ENCODE peak calls at places on chromosomes 5 and 9, in six cellular contexts. One of them, this sample, is unnamed. For H3K4me1, the result is how much of the 10 kb centered on the place peaks cover.

GRCh38 chr5:137376127-137376526 is 123.0 kb downstream of the SPOCK1 start:
- DNase-seq in keratinocyte: no peak
- DNase-seq in left ventricle myocardium inferior: peak
- DNase-seq in kidney: no peak
- DNase-seq in GM23248: no peak
- DNase-seq in small intestine: no peak
- DNase-seq in this sample: no peak

GRCh38 chr9:128394404-128395168 is 23.4 kb downstream of the URM1 start:
- DNase-seq in keratinocyte: no peak
- DNase-seq in small intestine: no peak
- DNase-seq in kidney: no peak
- DNase-seq in GM23248: no peak
- DNase-seq in left ventricle myocardium inferior: no peak
- DNase-seq in this sample: no peak

GRCh38 chr5:126615286-126615685 is 14.5 kb downstream of the PHAX start:
- DNase-seq in GM23248: no peak
- DNase-seq in keratinocyte: no peak
- DNase-seq in kidney: no peak
- DNase-seq in small intestine: no peak
- DNase-seq in left ventricle myocardium inferior: no peak
- DNase-seq in this sample: no peak

GRCh38 chr5:154366353-154366752 is 79.4 kb upstream of the SAP30L start:
- DNase-seq in kidney: no peak
- DNase-seq in keratinocyte: no peak
- DNase-seq in GM23248: peak
- DNase-seq in small intestine: no peak
- DNase-seq in left ventricle myocardium inferior: no peak
- DNase-seq in this sample: peak

GRCh38 chr5:170070556-170071412 is 34.9 kb upstream of the FOXI1 start:
- DNase-seq in left ventricle myocardium inferior: peak
- DNase-seq in kidney: peak
- DNase-seq in small intestine: peak
- DNase-seq in keratinocyte: no peak
- DNase-seq in GM23248: peak
- DNase-seq in this sample: peak

GRCh38 chr9:111566234-111566633 is 33.2 kb downstream of the PTGR1 start:
- DNase-seq in left ventricle myocardium inferior: no peak
- DNase-seq in small intestine: peak
- DNase-seq in keratinocyte: no peak
- DNase-seq in GM23248: peak
- DNase-seq in kidney: no peak
- DNase-seq in this sample: no peak

GRCh38 chr5:82159014-82159413 is 119.1 kb downstream of the RPS23 start:
- DNase-seq in keratinocyte: no peak
- DNase-seq in kidney: no peak
- DNase-seq in GM23248: peak
- DNase-seq in small intestine: no peak
- DNase-seq in left ventricle myocardium inferior: no peak
- DNase-seq in this sample: peak

GRCh38 chr5:55063220-55063863 is 39.1 kb upstream of the GZMA start:
- DNase-seq in GM23248: peak
- DNase-seq in small intestine: no peak
- DNase-seq in kidney: no peak
- DNase-seq in keratinocyte: no peak
- DNase-seq in left ventricle myocardium inferior: no peak
- DNase-seq in this sample: peak

GRCh38 chr5:66122379-66123034 is 21.6 kb upstream of the SREK1 start:
- DNase-seq in keratinocyte: no peak
- DNase-seq in GM23248: peak
- DNase-seq in small intestine: no peak
- DNase-seq in kidney: no peak
- DNase-seq in left ventricle myocardium inferior: no peak
- DNase-seq in this sample: peak

GRCh38 chr9:77876091-77876490 is 155.5 kb downstream of the GNAQ start:
- DNase-seq in keratinocyte: no peak
- DNase-seq in left ventricle myocardium inferior: no peak
- DNase-seq in small intestine: peak
- DNase-seq in GM23248: peak
- DNase-seq in kidney: no peak
- DNase-seq in this sample: peak

GRCh38 chr5:140042551-140043507 is at the start of gene NRG2:
- DNase-seq in left ventricle myocardium inferior: peak
- DNase-seq in GM23248: peak
- DNase-seq in kidney: peak
- DNase-seq in small intestine: peak
- DNase-seq in keratinocyte: no peak
- DNase-seq in this sample: peak

DNA sequence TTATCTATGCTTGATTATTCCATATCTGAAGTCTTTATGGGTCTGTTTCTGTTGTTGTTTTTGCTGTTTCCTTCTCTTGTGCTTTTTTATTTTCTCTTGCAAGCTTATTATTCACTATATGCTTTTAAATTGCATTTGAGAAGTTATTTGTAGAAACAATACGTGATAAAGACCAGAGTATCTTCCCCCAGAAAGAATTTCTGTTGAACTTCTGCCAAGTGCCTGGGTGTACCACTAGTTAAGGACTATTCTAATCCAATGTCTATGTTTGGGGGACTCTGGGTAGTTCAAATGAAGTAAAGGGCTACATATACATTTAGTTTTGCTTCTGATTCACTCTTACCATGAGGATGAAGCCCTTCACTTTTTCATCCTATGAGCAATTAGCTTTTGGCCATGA is 54.3 kb downstream of the SLF1 start:
- DNase-seq in GM23248: no peak
- DNase-seq in kidney: no peak
- DNase-seq in keratinocyte: no peak
- DNase-seq in small intestine: no peak
- DNase-seq in left ventricle myocardium inferior: no peak
- DNase-seq in this sample: no peak
- H3K4me1 ChIP-seq in GM23248: under half
- H3K4me1 ChIP-seq in kidney: under half
- H3K4me1 ChIP-seq in keratinocyte: under half
- H3K4me1 ChIP-seq in small intestine: under half
- H3K4me1 ChIP-seq in left ventricle myocardium inferior: under half
- H3K4me1 ChIP-seq in this sample: under half

GRCh38 chr9:22215492-22215891 is 206.4 kb upstream of the CDKN2B start:
- DNase-seq in GM23248: no peak
- DNase-seq in keratinocyte: no peak
- DNase-seq in kidney: no peak
- DNase-seq in left ventricle myocardium inferior: no peak
- DNase-seq in small intestine: no peak
- DNase-seq in this sample: no peak

GRCh38 chr9:22214497-22215031 is 205.5 kb upstream of the CDKN2B start:
- DNase-seq in kidney: no peak
- DNase-seq in small intestine: no peak
- DNase-seq in keratinocyte: no peak
- DNase-seq in left ventricle myocardium inferior: no peak
- DNase-seq in GM23248: peak
- DNase-seq in this sample: peak

GRCh38 chr9:22216730-22217160 is 207.6 kb upstream of the CDKN2B start:
- DNase-seq in left ventricle myocardium inferior: no peak
- DNase-seq in kidney: no peak
- DNase-seq in keratinocyte: no peak
- DNase-seq in small intestine: no peak
- DNase-seq in GM23248: peak
- DNase-seq in this sample: peak

GRCh38 chr9:22211588-22212360 is 202.7 kb upstream of the CDKN2B start:
- DNase-seq in small intestine: no peak
- DNase-seq in GM23248: peak
- DNase-seq in left ventricle myocardium inferior: no peak
- DNase-seq in keratinocyte: no peak
- DNase-seq in kidney: no peak
- DNase-seq in this sample: peak

DNA sequence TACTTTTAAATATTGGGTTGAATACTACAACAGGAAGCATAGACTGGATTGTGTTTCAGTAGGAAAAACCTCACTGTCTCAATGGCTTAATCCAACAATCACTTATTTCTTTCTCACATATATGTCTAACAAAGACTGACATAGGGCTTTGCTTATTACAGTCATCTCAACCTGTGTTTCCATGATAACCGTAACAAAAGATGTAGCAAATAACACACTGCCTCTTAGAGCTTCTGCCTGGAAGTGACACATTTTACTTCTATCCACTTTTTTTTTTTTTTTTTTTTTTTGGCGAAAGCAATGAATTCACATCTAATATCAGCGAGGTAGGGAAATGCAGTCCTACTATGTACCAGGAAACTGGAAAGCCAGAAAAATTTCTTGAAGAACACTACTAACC is 204.9 kb upstream of the CDKN2B start:
- DNase-seq in keratinocyte: no peak
- DNase-seq in left ventricle myocardium inferior: no peak
- DNase-seq in small intestine: no peak
- DNase-seq in kidney: no peak
- DNase-seq in GM23248: peak
- DNase-seq in this sample: peak
- H3K4me1 ChIP-seq in keratinocyte: under half
- H3K4me1 ChIP-seq in left ventricle myocardium inferior: under half
- H3K4me1 ChIP-seq in small intestine: under half
- H3K4me1 ChIP-seq in kidney: under half
- H3K4me1 ChIP-seq in GM23248: half or more
- H3K4me1 ChIP-seq in this sample: under half

GRCh38 chr5:135269828-135270545 is 129.0 kb downstream of the MACROH2A1 start:
- DNase-seq in keratinocyte: no peak
- DNase-seq in kidney: no peak
- DNase-seq in GM23248: peak
- DNase-seq in left ventricle myocardium inferior: no peak
- DNase-seq in small intestine: no peak
- DNase-seq in this sample: peak
- H3K4me1 ChIP-seq in keratinocyte: under half
- H3K4me1 ChIP-seq in kidney: under half
- H3K4me1 ChIP-seq in GM23248: under half
- H3K4me1 ChIP-seq in left ventricle myocardium inferior: under half
- H3K4me1 ChIP-seq in small intestine: under half
- H3K4me1 ChIP-seq in this sample: under half

GRCh38 chr5:131635755-131636479 is 888 bp upstream of the RAPGEF6 start:
- DNase-seq in small intestine: peak
- DNase-seq in left ventricle myocardium inferior: no peak
- DNase-seq in keratinocyte: no peak
- DNase-seq in GM23248: peak
- DNase-seq in kidney: peak
- DNase-seq in this sample: no peak

GRCh38 chr5:131634666-131634995 is 398 bp downstream of the RAPGEF6 start:
- DNase-seq in left ventricle myocardium inferior: peak
- DNase-seq in keratinocyte: no peak
- DNase-seq in kidney: no peak
- DNase-seq in small intestine: no peak
- DNase-seq in GM23248: peak
- DNase-seq in this sample: peak

GRCh38 chr5:131634996-131635754 is at the start of gene RAPGEF6:
- DNase-seq in left ventricle myocardium inferior: peak
- DNase-seq in kidney: peak
- DNase-seq in keratinocyte: peak
- DNase-seq in small intestine: peak
- DNase-seq in GM23248: peak
- DNase-seq in this sample: peak

GRCh38 chr5:131630963-131631350 is 4.1 kb downstream of the RAPGEF6 start:
- DNase-seq in GM23248: peak
- DNase-seq in small intestine: no peak
- DNase-seq in keratinocyte: no peak
- DNase-seq in left ventricle myocardium inferior: no peak
- DNase-seq in kidney: no peak
- DNase-seq in this sample: no peak

GRCh38 chr5:131633830-131634229 is 1.2 kb downstream of the RAPGEF6 start:
- DNase-seq in kidney: no peak
- DNase-seq in keratinocyte: no peak
- DNase-seq in left ventricle myocardium inferior: no peak
- DNase-seq in GM23248: no peak
- DNase-seq in small intestine: no peak
- DNase-seq in this sample: no peak
- H3K4me1 ChIP-seq in kidney: under half
- H3K4me1 ChIP-seq in keratinocyte: under half
- H3K4me1 ChIP-seq in left ventricle myocardium inferior: half or more
- H3K4me1 ChIP-seq in GM23248: under half
- H3K4me1 ChIP-seq in small intestine: under half
- H3K4me1 ChIP-seq in this sample: under half

GRCh38 chr9:114369567-114370240 is 18.1 kb downstream of the AKNA start:
- DNase-seq in keratinocyte: no peak
- DNase-seq in left ventricle myocardium inferior: no peak
- DNase-seq in small intestine: no peak
- DNase-seq in kidney: no peak
- DNase-seq in GM23248: no peak
- DNase-seq in this sample: no peak

GRCh38 chr9:114370251-114370984 is 17.4 kb downstream of the AKNA start:
- DNase-seq in left ventricle myocardium inferior: no peak
- DNase-seq in keratinocyte: no peak
- DNase-seq in GM23248: no peak
- DNase-seq in small intestine: no peak
- DNase-seq in kidney: peak
- DNase-seq in this sample: no peak

GRCh38 chr9:114366334-114367128 is 21.3 kb downstream of the AKNA start:
- DNase-seq in left ventricle myocardium inferior: no peak
- DNase-seq in GM23248: peak
- DNase-seq in small intestine: peak
- DNase-seq in keratinocyte: no peak
- DNase-seq in kidney: peak
- DNase-seq in this sample: peak

GRCh38 chr9:114367406-114367805 is 20.4 kb downstream of the AKNA start:
- DNase-seq in kidney: peak
- DNase-seq in left ventricle myocardium inferior: no peak
- DNase-seq in GM23248: no peak
- DNase-seq in keratinocyte: no peak
- DNase-seq in small intestine: no peak
- DNase-seq in this sample: no peak

DNA sequence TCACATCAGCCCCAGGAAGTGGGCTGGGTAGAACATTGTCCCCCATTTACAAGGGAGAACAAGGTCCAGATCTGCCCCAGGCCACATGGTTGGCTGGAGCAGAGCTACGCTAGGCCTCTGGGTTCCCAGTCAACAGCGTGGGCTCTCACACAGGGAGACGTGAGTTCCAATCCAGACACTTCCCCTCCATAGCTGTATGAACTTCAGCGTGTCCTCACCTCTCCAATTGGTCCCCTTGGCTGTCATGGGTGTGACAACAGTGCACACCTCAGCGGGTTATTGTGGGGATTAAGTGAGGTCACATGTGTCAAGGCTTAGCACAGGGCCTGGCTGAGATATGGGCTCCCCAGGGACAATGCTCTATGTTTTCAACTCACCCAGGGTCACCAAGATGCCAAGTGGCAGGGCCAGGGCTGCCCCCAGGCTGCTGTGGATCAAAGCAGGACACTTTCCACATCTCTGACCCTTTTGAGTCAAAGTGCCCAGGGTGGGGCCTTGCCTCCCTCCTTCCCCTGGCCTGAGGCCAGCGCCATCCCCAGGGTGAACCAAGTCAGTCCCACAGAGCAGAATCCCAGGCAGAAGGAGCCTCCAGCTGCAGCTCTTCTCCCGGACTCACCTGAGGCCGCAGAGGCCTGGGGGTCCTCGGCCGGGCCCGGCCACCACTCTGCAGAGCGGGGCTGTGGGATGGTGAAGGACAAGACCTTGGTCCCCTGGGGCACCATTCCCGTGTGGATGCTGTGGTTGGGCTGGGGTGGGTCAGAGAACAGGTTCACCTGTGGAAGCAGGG is 19.8 kb downstream of the AKNA start:
- DNase-seq in GM23248: no peak
- DNase-seq in small intestine: no peak
- DNase-seq in kidney: peak
- DNase-seq in keratinocyte: no peak
- DNase-seq in left ventricle myocardium inferior: no peak
- DNase-seq in this sample: no peak
- H3K4me1 ChIP-seq in GM23248: under half
- H3K4me1 ChIP-seq in small intestine: under half
- H3K4me1 ChIP-seq in kidney: under half
- H3K4me1 ChIP-seq in keratinocyte: under half
- H3K4me1 ChIP-seq in left ventricle myocardium inferior: under half
- H3K4me1 ChIP-seq in this sample: under half